ENCODE peak calls at places on chromosomes 13 and 19, in four cellular contexts. L is CD8-positive, alpha-beta memory T cell; U is heart right ventricle; O is stimulated activated CD4-positive, alpha-beta T cell treated with anti-CD3 and anti-CD28 coated beads, TNF-alpha, amount 100 ng/mL, for 4 hours. H is an unnamed sample.

GRCh38 chr19:35349614-35350521 is 2.2 kb downstream of the FFAR1 start:
- DNase-seq in L (no peak), U (no peak), O (no peak), H (peak)

GRCh38 chr13:95505265-95505664 is 47.3 kb upstream of the CLDN10 start:
- DNase-seq in L (no peak), U (no peak), O (no peak), H (no peak)

GRCh38 chr19:37790244-37790925 is 11.0 kb upstream of the ZNF573 start:
- DNase-seq in L (no peak), U (no peak), O (no peak), H (no peak)

GRCh38 chr13:79434578-79434977 is 28.5 kb upstream of the RBM26 start:
- DNase-seq in L (no peak), U (no peak), O (no peak), H (no peak)

GRCh38 chr13:86882835-86883234 is 788.3 kb upstream of the SLITRK5 start:
- DNase-seq in L (no peak), U (no peak), O (no peak), H (no peak)

GRCh38 chr19:6038634-6039405 is 60.9 kb upstream of the RANBP3 start:
- DNase-seq in L (no peak), U (no peak), O (no peak), H (no peak)

GRCh38 chr19:50415661-50416033 is 3.1 kb upstream of the SPIB start:
- DNase-seq in L (no peak), U (peak), O (no peak), H (no peak)

GRCh38 chr19:12796146-12797071 is 5.1 kb downstream of the JUNB start:
- DNase-seq in L (peak), U (peak), O (peak), H (peak)

GRCh38 chr19:10516671-10517286 is 468 bp downstream of the S1PR5 start:
- DNase-seq in L (no peak), U (no peak), O (no peak), H (no peak)

GRCh38 chr13:79477968-79478367 is 3.0 kb upstream of the NDFIP2 start:
- DNase-seq in L (no peak), U (peak), O (no peak), H (no peak)

GRCh38 chr13:49308977-49309408 is 61.3 kb downstream of the CDADC1 start:
- DNase-seq in L (no peak), U (no peak), O (no peak), H (no peak)

GRCh38 chr13:31138515-31138914 is 23.2 kb downstream of the HSPH1 start:
- DNase-seq in L (no peak), U (no peak), O (no peak), H (no peak)

GRCh38 chr19:42628411-42629135 is 33.8 kb upstream of the CEACAM8 start:
- DNase-seq in L (no peak), U (no peak), O (no peak), H (no peak)

GRCh38 chr13:24135674-24136300 is 24.7 kb upstream of the SPATA13 start:
- DNase-seq in L (no peak), U (no peak), O (no peak), H (no peak)

GRCh38 chr19:16836115-16836905 is 7.1 kb downstream of the SIN3B start:
- DNase-seq in L (no peak), U (no peak), O (no peak), H (no peak)

GRCh38 chr19:41501854-41502253 is 58.9 kb downstream of the ERICH4 start:
- DNase-seq in L (no peak), U (no peak), O (no peak), H (no peak)

H was measured in vagina.